ENCODE peak calls at places on chromosomes 12 and 14, in seven cellular contexts. One of them, this sample, is unnamed.

GRCh38 chr14:36605506-36605857 is 23.1 kb upstream of the NKX2-8 start:
- DNase-seq in AG08395: peak
- DNase-seq in AG04449: no peak
- DNase-seq in heart left ventricle: no peak
- DNase-seq in astrocyte of the spinal cord: no peak
- DNase-seq in NCI-H2081: peak
- DNase-seq in brain microvascular endothelial cell: no peak
- DNase-seq in this sample: no peak

GRCh38 chr12:86727151-86727550 is 471.0 kb upstream of the MGAT4C start:
- DNase-seq in AG08395: no peak
- DNase-seq in AG04449: peak
- DNase-seq in heart left ventricle: no peak
- DNase-seq in astrocyte of the spinal cord: peak
- DNase-seq in NCI-H2081: peak
- DNase-seq in brain microvascular endothelial cell: no peak
- DNase-seq in this sample: peak

GRCh38 chr14:39265741-39266588 is 32.2 kb downstream of the MIA2 start:
- DNase-seq in AG08395: no peak
- DNase-seq in AG04449: no peak
- DNase-seq in heart left ventricle: peak
- DNase-seq in astrocyte of the spinal cord: peak
- DNase-seq in NCI-H2081: peak
- DNase-seq in brain microvascular endothelial cell: peak
- DNase-seq in this sample: no peak

GRCh38 chr12:1655225-1655788 is 26.3 kb downstream of the WNT5B start:
- DNase-seq in AG08395: no peak
- DNase-seq in AG04449: no peak
- DNase-seq in heart left ventricle: no peak
- DNase-seq in astrocyte of the spinal cord: no peak
- DNase-seq in NCI-H2081: no peak
- DNase-seq in brain microvascular endothelial cell: no peak
- DNase-seq in this sample: no peak

GRCh38 chr12:104480826-104481457 is 24.2 kb downstream of the CHST11 start:
- DNase-seq in AG08395: no peak
- DNase-seq in AG04449: no peak
- DNase-seq in heart left ventricle: peak
- DNase-seq in astrocyte of the spinal cord: peak
- DNase-seq in NCI-H2081: no peak
- DNase-seq in brain microvascular endothelial cell: peak
- DNase-seq in this sample: peak

GRCh38 chr14:71193663-71194062 is 286.4 kb downstream of the PCNX1 start:
- DNase-seq in AG08395: no peak
- DNase-seq in AG04449: no peak
- DNase-seq in heart left ventricle: no peak
- DNase-seq in astrocyte of the spinal cord: no peak
- DNase-seq in NCI-H2081: no peak
- DNase-seq in brain microvascular endothelial cell: no peak
- DNase-seq in this sample: no peak

GRCh38 chr12:22533155-22533554 is 11.2 kb downstream of the C2CD5 start:
- DNase-seq in AG08395: no peak
- DNase-seq in AG04449: no peak
- DNase-seq in heart left ventricle: no peak
- DNase-seq in astrocyte of the spinal cord: no peak
- DNase-seq in NCI-H2081: no peak
- DNase-seq in brain microvascular endothelial cell: no peak
- DNase-seq in this sample: no peak

GRCh38 chr12:124317400-124317799 is 22.5 kb downstream of the RFLNA start:
- DNase-seq in AG08395: no peak
- DNase-seq in AG04449: no peak
- DNase-seq in heart left ventricle: no peak
- DNase-seq in astrocyte of the spinal cord: no peak
- DNase-seq in NCI-H2081: peak
- DNase-seq in brain microvascular endothelial cell: no peak
- DNase-seq in this sample: no peak

GRCh38 chr12:131688131-131688844 is 22.6 kb upstream of the SFSWAP start:
- DNase-seq in AG08395: no peak
- DNase-seq in AG04449: no peak
- DNase-seq in heart left ventricle: no peak
- DNase-seq in astrocyte of the spinal cord: no peak
- DNase-seq in NCI-H2081: no peak
- DNase-seq in brain microvascular endothelial cell: no peak
- DNase-seq in this sample: no peak

GRCh38 chr14:56774503-56774902 is 35.8 kb downstream of the OTX2 start:
- DNase-seq in AG08395: no peak
- DNase-seq in AG04449: no peak
- DNase-seq in heart left ventricle: no peak
- DNase-seq in astrocyte of the spinal cord: no peak
- DNase-seq in NCI-H2081: no peak
- DNase-seq in brain microvascular endothelial cell: no peak
- DNase-seq in this sample: no peak

This sample was measured in NCI-H226.